ENCODE peak calls at places on chromosomes 16 and 17, in nine cellular contexts. One of them, this sample, is unnamed.

GRCh38 chr17:65442250-65442649 is 119.2 kb downstream of the AXIN2 start:
- DNase-seq in Panc1: no peak
- DNase-seq in T-cell: no peak
- DNase-seq in HL-60: no peak
- DNase-seq in stimulated activated CD8-positive, alpha-beta memory T cell treated with anti-CD3 and anti-CD28 coated beads, Interleukin-4, amount 100 ng/mL, for 4 hours: no peak
- DNase-seq in heart left ventricle: no peak
- DNase-seq in left cardiac atrium: no peak
- DNase-seq in caudate nucleus: no peak
- DNase-seq in naive thymus-derived CD8-positive, alpha-beta T cell: no peak
- DNase-seq in this sample: no peak

GRCh38 chr16:70437582-70438324 is 1.1 kb downstream of the ST3GAL2 start:
- DNase-seq in T-cell: no peak
- DNase-seq in left cardiac atrium: no peak
- DNase-seq in naive thymus-derived CD8-positive, alpha-beta T cell: no peak
- DNase-seq in heart left ventricle: no peak
- DNase-seq in stimulated activated CD8-positive, alpha-beta memory T cell treated with anti-CD3 and anti-CD28 coated beads, Interleukin-4, amount 100 ng/mL, for 4 hours: no peak
- DNase-seq in caudate nucleus: no peak
- DNase-seq in Panc1: no peak
- DNase-seq in HL-60: no peak
- DNase-seq in this sample: no peak

GRCh38 chr17:77332034-77332971 is 191.5 kb downstream of the SEC14L1 start:
- DNase-seq in left cardiac atrium: no peak
- DNase-seq in HL-60: no peak
- DNase-seq in stimulated activated CD8-positive, alpha-beta memory T cell treated with anti-CD3 and anti-CD28 coated beads, Interleukin-4, amount 100 ng/mL, for 4 hours: no peak
- DNase-seq in T-cell: peak
- DNase-seq in heart left ventricle: no peak
- DNase-seq in Panc1: no peak
- DNase-seq in caudate nucleus: no peak
- DNase-seq in naive thymus-derived CD8-positive, alpha-beta T cell: peak
- DNase-seq in this sample: peak

GRCh38 chr16:86942469-86943175 is 364.3 kb downstream of the FOXL1 start:
- DNase-seq in caudate nucleus: no peak
- DNase-seq in heart left ventricle: no peak
- DNase-seq in naive thymus-derived CD8-positive, alpha-beta T cell: no peak
- DNase-seq in T-cell: no peak
- DNase-seq in HL-60: no peak
- DNase-seq in stimulated activated CD8-positive, alpha-beta memory T cell treated with anti-CD3 and anti-CD28 coated beads, Interleukin-4, amount 100 ng/mL, for 4 hours: no peak
- DNase-seq in Panc1: no peak
- DNase-seq in left cardiac atrium: no peak
- DNase-seq in this sample: no peak

GRCh38 chr17:79214459-79214858 is 139.8 kb downstream of the ENGASE start:
- DNase-seq in stimulated activated CD8-positive, alpha-beta memory T cell treated with anti-CD3 and anti-CD28 coated beads, Interleukin-4, amount 100 ng/mL, for 4 hours: no peak
- DNase-seq in Panc1: no peak
- DNase-seq in HL-60: no peak
- DNase-seq in T-cell: no peak
- DNase-seq in naive thymus-derived CD8-positive, alpha-beta T cell: no peak
- DNase-seq in caudate nucleus: no peak
- DNase-seq in heart left ventricle: no peak
- DNase-seq in left cardiac atrium: no peak
- DNase-seq in this sample: no peak

GRCh38 chr16:49474741-49475140 is 101.1 kb downstream of the C16orf78 start:
- DNase-seq in caudate nucleus: no peak
- DNase-seq in Panc1: no peak
- DNase-seq in T-cell: no peak
- DNase-seq in HL-60: no peak
- DNase-seq in naive thymus-derived CD8-positive, alpha-beta T cell: no peak
- DNase-seq in left cardiac atrium: peak
- DNase-seq in heart left ventricle: no peak
- DNase-seq in stimulated activated CD8-positive, alpha-beta memory T cell treated with anti-CD3 and anti-CD28 coated beads, Interleukin-4, amount 100 ng/mL, for 4 hours: no peak
- DNase-seq in this sample: no peak

GRCh38 chr17:4950075-4950756 is 703 bp upstream of the ENO3 start:
- DNase-seq in stimulated activated CD8-positive, alpha-beta memory T cell treated with anti-CD3 and anti-CD28 coated beads, Interleukin-4, amount 100 ng/mL, for 4 hours: no peak
- DNase-seq in naive thymus-derived CD8-positive, alpha-beta T cell: no peak
- DNase-seq in Panc1: no peak
- DNase-seq in caudate nucleus: no peak
- DNase-seq in heart left ventricle: peak
- DNase-seq in T-cell: no peak
- DNase-seq in left cardiac atrium: peak
- DNase-seq in HL-60: peak
- DNase-seq in this sample: no peak

GRCh38 chr16:48864055-48864454 is 254.1 kb upstream of the N4BP1 start:
- DNase-seq in Panc1: no peak
- DNase-seq in stimulated activated CD8-positive, alpha-beta memory T cell treated with anti-CD3 and anti-CD28 coated beads, Interleukin-4, amount 100 ng/mL, for 4 hours: no peak
- DNase-seq in T-cell: no peak
- DNase-seq in naive thymus-derived CD8-positive, alpha-beta T cell: no peak
- DNase-seq in caudate nucleus: no peak
- DNase-seq in HL-60: no peak
- DNase-seq in heart left ventricle: no peak
- DNase-seq in left cardiac atrium: no peak
- DNase-seq in this sample: no peak

GRCh38 chr17:31609331-31609730 is 217.9 kb downstream of the RAB11FIP4 start:
- DNase-seq in HL-60: no peak
- DNase-seq in naive thymus-derived CD8-positive, alpha-beta T cell: no peak
- DNase-seq in heart left ventricle: no peak
- DNase-seq in T-cell: no peak
- DNase-seq in Panc1: no peak
- DNase-seq in left cardiac atrium: no peak
- DNase-seq in caudate nucleus: no peak
- DNase-seq in stimulated activated CD8-positive, alpha-beta memory T cell treated with anti-CD3 and anti-CD28 coated beads, Interleukin-4, amount 100 ng/mL, for 4 hours: no peak
- DNase-seq in this sample: no peak

GRCh38 chr17:14428640-14429029 is 127.8 kb downstream of the HS3ST3B1 start:
- DNase-seq in HL-60: peak
- DNase-seq in caudate nucleus: no peak
- DNase-seq in left cardiac atrium: no peak
- DNase-seq in naive thymus-derived CD8-positive, alpha-beta T cell: peak
- DNase-seq in stimulated activated CD8-positive, alpha-beta memory T cell treated with anti-CD3 and anti-CD28 coated beads, Interleukin-4, amount 100 ng/mL, for 4 hours: no peak
- DNase-seq in Panc1: no peak
- DNase-seq in heart left ventricle: no peak
- DNase-seq in T-cell: peak
- DNase-seq in this sample: peak

GRCh38 chr17:41689497-41690299 is 1.0 kb downstream of the EIF1 start:
- DNase-seq in heart left ventricle: no peak
- DNase-seq in caudate nucleus: no peak
- DNase-seq in T-cell: peak
- DNase-seq in HL-60: peak
- DNase-seq in left cardiac atrium: no peak
- DNase-seq in stimulated activated CD8-positive, alpha-beta memory T cell treated with anti-CD3 and anti-CD28 coated beads, Interleukin-4, amount 100 ng/mL, for 4 hours: no peak
- DNase-seq in naive thymus-derived CD8-positive, alpha-beta T cell: peak
- DNase-seq in Panc1: no peak
- DNase-seq in this sample: peak

GRCh38 chr17:82014432-82014831 is 8.2 kb downstream of the CENPX start:
- DNase-seq in caudate nucleus: peak
- DNase-seq in HL-60: no peak
- DNase-seq in left cardiac atrium: no peak
- DNase-seq in heart left ventricle: no peak
- DNase-seq in T-cell: no peak
- DNase-seq in naive thymus-derived CD8-positive, alpha-beta T cell: no peak
- DNase-seq in Panc1: no peak
- DNase-seq in stimulated activated CD8-positive, alpha-beta memory T cell treated with anti-CD3 and anti-CD28 coated beads, Interleukin-4, amount 100 ng/mL, for 4 hours: no peak
- DNase-seq in this sample: no peak

GRCh38 chr16:66467611-66468010 is 40.5 kb downstream of the BEAN1 start:
- DNase-seq in Panc1: no peak
- DNase-seq in T-cell: no peak
- DNase-seq in stimulated activated CD8-positive, alpha-beta memory T cell treated with anti-CD3 and anti-CD28 coated beads, Interleukin-4, amount 100 ng/mL, for 4 hours: no peak
- DNase-seq in heart left ventricle: no peak
- DNase-seq in left cardiac atrium: no peak
- DNase-seq in HL-60: no peak
- DNase-seq in naive thymus-derived CD8-positive, alpha-beta T cell: no peak
- DNase-seq in caudate nucleus: no peak
- DNase-seq in this sample: no peak

GRCh38 chr17:10836966-10837599 is 804 bp downstream of the PIRT start:
- DNase-seq in naive thymus-derived CD8-positive, alpha-beta T cell: no peak
- DNase-seq in HL-60: no peak
- DNase-seq in Panc1: no peak
- DNase-seq in T-cell: no peak
- DNase-seq in stimulated activated CD8-positive, alpha-beta memory T cell treated with anti-CD3 and anti-CD28 coated beads, Interleukin-4, amount 100 ng/mL, for 4 hours: no peak
- DNase-seq in left cardiac atrium: no peak
- DNase-seq in heart left ventricle: no peak
- DNase-seq in caudate nucleus: no peak
- DNase-seq in this sample: no peak

GRCh38 chr17:4220655-4221054 is 43.1 kb downstream of the ANKFY1 start:
- DNase-seq in heart left ventricle: no peak
- DNase-seq in Panc1: no peak
- DNase-seq in caudate nucleus: no peak
- DNase-seq in stimulated activated CD8-positive, alpha-beta memory T cell treated with anti-CD3 and anti-CD28 coated beads, Interleukin-4, amount 100 ng/mL, for 4 hours: no peak
- DNase-seq in T-cell: no peak
- DNase-seq in naive thymus-derived CD8-positive, alpha-beta T cell: no peak
- DNase-seq in HL-60: no peak
- DNase-seq in left cardiac atrium: no peak
- DNase-seq in this sample: no peak